ENCODE peak calls at places on chromosomes 5 and 9, in eight cellular contexts. V is GM23338, Y is B cell, K is AG10803, T is RWPE1, U is AG09309, I is psoas muscle, P is BE2C. L is an unnamed sample.

GRCh38 chr9:134724231-134724911 is 82.8 kb downstream of the COL5A1 start:
- DNase-seq in V (no peak), Y (no peak), K (peak), T (no peak), U (no peak), I (peak), P (peak), L (no peak)

GRCh38 chr5:143168171-143168681 is 235.3 kb downstream of the NR3C1 start:
- DNase-seq in V (no peak), Y (no peak), K (peak), T (no peak), U (peak), I (no peak), P (no peak), L (no peak)

GRCh38 chr5:114070093-114070722 is 291.7 kb upstream of the KCNN2 start:
- DNase-seq in V (no peak), Y (no peak), K (no peak), T (no peak), U (no peak), I (no peak), P (no peak), L (no peak)

GRCh38 chr9:124478014-124478753 is 27.9 kb downstream of the ADGRD2 start:
- DNase-seq in V (peak), Y (no peak), K (no peak), T (no peak), U (no peak), I (no peak), P (peak), L (no peak)

GRCh38 chr5:72166070-72166979 is 59.0 kb downstream of the MAP1B start:
- DNase-seq in V (peak), Y (no peak), K (peak), T (peak), U (no peak), I (peak), P (peak), L (peak)

GRCh38 chr5:158637039-158637438 is 462.7 kb downstream of the EBF1 start:
- DNase-seq in V (no peak), Y (no peak), K (no peak), T (no peak), U (no peak), I (no peak), P (no peak), L (no peak)

GRCh38 chr5:121660142-121660541 is 191.5 kb upstream of the FTMT start:
- DNase-seq in V (peak), Y (no peak), K (no peak), T (no peak), U (no peak), I (no peak), P (no peak), L (no peak)

GRCh38 chr9:4689687-4690104 is 10.3 kb downstream of the CDC37L1 start:
- DNase-seq in V (no peak), Y (no peak), K (peak), T (no peak), U (no peak), I (no peak), P (no peak), L (no peak)

GRCh38 chr5:150587830-150588494 is 52.5 kb upstream of the SYNPO start:
- DNase-seq in V (no peak), Y (no peak), K (peak), T (peak), U (no peak), I (no peak), P (no peak), L (peak)

GRCh38 chr9:80552931-80553330 is 981.2 kb downstream of the TLE4 start:
- DNase-seq in V (peak), Y (no peak), K (no peak), T (no peak), U (no peak), I (no peak), P (peak), L (no peak)

GRCh38 chr5:6328173-6328572 is 50.2 kb downstream of the MED10 start:
- DNase-seq in V (peak), Y (no peak), K (peak), T (peak), U (no peak), I (no peak), P (no peak), L (no peak)

GRCh38 chr5:179325296-179326031 is 19.8 kb downstream of the ADAMTS2 start:
- DNase-seq in V (no peak), Y (no peak), K (no peak), T (no peak), U (no peak), I (peak), P (no peak), L (no peak)

GRCh38 chr9:130062750-130063149 is 9.0 kb downstream of the GPR107 start:
- DNase-seq in V (no peak), Y (no peak), K (no peak), T (no peak), U (no peak), I (no peak), P (no peak), L (no peak)

GRCh38 chr9:89637787-89638186 is 33.0 kb downstream of the GADD45G start:
- DNase-seq in V (no peak), Y (no peak), K (no peak), T (peak), U (no peak), I (no peak), P (no peak), L (no peak)

GRCh38 chr5:38401145-38401544 is 142.8 kb downstream of the EGFLAM start:
- DNase-seq in V (no peak), Y (no peak), K (no peak), T (no peak), U (no peak), I (no peak), P (no peak), L (no peak)

GRCh38 chr5:34007116-34007674 is 655 bp downstream of the AMACR start:
- DNase-seq in V (peak), Y (no peak), K (no peak), T (peak), U (no peak), I (no peak), P (no peak), L (no peak)

GRCh38 chr5:81971086-81971693 is 633 bp upstream of the ATG10 start:
- DNase-seq in V (peak), Y (no peak), K (no peak), T (peak), U (no peak), I (no peak), P (peak), L (no peak)

GRCh38 chr9:125066839-125067619 is 76.3 kb downstream of the SCAI start:
- DNase-seq in V (no peak), Y (no peak), K (peak), T (no peak), U (no peak), I (no peak), P (no peak), L (no peak)

GRCh38 chr9:105281926-105282325 is 37.5 kb downstream of the SLC44A1 start:
- DNase-seq in V (no peak), Y (no peak), K (no peak), T (peak), U (no peak), I (no peak), P (no peak), L (no peak)

GRCh38 chr9:122168356-122168755 is 8.6 kb downstream of the MORN5 start:
- DNase-seq in V (no peak), Y (no peak), K (peak), T (no peak), U (no peak), I (no peak), P (no peak), L (no peak)

GRCh38 chr5:81750308-81751008 is 439 bp downstream of the SSBP2 start:
- DNase-seq in V (peak), Y (no peak), K (no peak), T (peak), U (no peak), I (no peak), P (peak), L (no peak)

GRCh38 chr9:137492464-137493162 is 33.5 kb upstream of the NSMF start:
- DNase-seq in V (peak), Y (no peak), K (no peak), T (peak), U (no peak), I (no peak), P (peak), L (no peak)

GRCh38 chr5:78253201-78253600 is 41.3 kb downstream of the AP3B1 start:
- DNase-seq in V (no peak), Y (no peak), K (peak), T (no peak), U (no peak), I (no peak), P (no peak), L (no peak)

GRCh38 chr9:86098793-86099694 is at the start of gene GOLM1:
- DNase-seq in V (peak), Y (no peak), K (peak), T (peak), U (no peak), I (peak), P (peak), L (no peak)

GRCh38 chr5:9288234-9288633 is 257.6 kb downstream of the SEMA5A start:
- DNase-seq in V (peak), Y (no peak), K (no peak), T (no peak), U (no peak), I (no peak), P (no peak), L (no peak)

GRCh38 chr9:123399803-123400378 is 43.9 kb downstream of the CRB2 start:
- DNase-seq in V (peak), Y (no peak), K (no peak), T (no peak), U (no peak), I (no peak), P (peak), L (no peak)

GRCh38 chr5:1471240-1471853 is 26.1 kb upstream of the SLC6A3 start:
- DNase-seq in V (no peak), Y (no peak), K (no peak), T (no peak), U (no peak), I (no peak), P (peak), L (no peak)

GRCh38 chr9:80090317-80090716 is 518.6 kb downstream of the TLE4 start:
- DNase-seq in V (no peak), Y (no peak), K (no peak), T (no peak), U (no peak), I (no peak), P (no peak), L (no peak)

GRCh38 chr9:77770340-77770739 is 122.2 kb upstream of the GNA14 start:
- DNase-seq in V (no peak), Y (no peak), K (no peak), T (no peak), U (peak), I (no peak), P (no peak), L (no peak)

GRCh38 chr9:75429531-75430454 is 341.5 kb downstream of the OSTF1 start:
- DNase-seq in V (no peak), Y (no peak), K (no peak), T (no peak), U (no peak), I (no peak), P (no peak), L (no peak)

GRCh38 chr9:137178939-137179630 is 7.2 kb upstream of the TMEM210 start:
- DNase-seq in V (no peak), Y (no peak), K (no peak), T (no peak), U (no peak), I (no peak), P (no peak), L (no peak)

GRCh38 chr5:77650686-77651085 is 12.2 kb upstream of the OTP start:
- DNase-seq in V (no peak), Y (no peak), K (no peak), T (no peak), U (no peak), I (no peak), P (no peak), L (no peak)

GRCh38 chr5:92945630-92946097 is 635.4 kb downstream of the NR2F1-AS1 start:
- DNase-seq in V (no peak), Y (no peak), K (peak), T (no peak), U (no peak), I (no peak), P (no peak), L (peak)

GRCh38 chr9:131297903-131298302 is 8.4 kb downstream of the PLPP7 start:
- DNase-seq in V (no peak), Y (no peak), K (no peak), T (no peak), U (peak), I (no peak), P (no peak), L (no peak)

GRCh38 chr5:143432658-143433239 is 29.3 kb upstream of the NR3C1 start:
- DNase-seq in V (no peak), Y (no peak), K (no peak), T (no peak), U (no peak), I (no peak), P (no peak), L (no peak)

GRCh38 chr5:159215886-159216285 is 6.5 kb upstream of the RNF145 start:
- DNase-seq in V (no peak), Y (no peak), K (no peak), T (no peak), U (no peak), I (no peak), P (no peak), L (no peak)

DNA sequence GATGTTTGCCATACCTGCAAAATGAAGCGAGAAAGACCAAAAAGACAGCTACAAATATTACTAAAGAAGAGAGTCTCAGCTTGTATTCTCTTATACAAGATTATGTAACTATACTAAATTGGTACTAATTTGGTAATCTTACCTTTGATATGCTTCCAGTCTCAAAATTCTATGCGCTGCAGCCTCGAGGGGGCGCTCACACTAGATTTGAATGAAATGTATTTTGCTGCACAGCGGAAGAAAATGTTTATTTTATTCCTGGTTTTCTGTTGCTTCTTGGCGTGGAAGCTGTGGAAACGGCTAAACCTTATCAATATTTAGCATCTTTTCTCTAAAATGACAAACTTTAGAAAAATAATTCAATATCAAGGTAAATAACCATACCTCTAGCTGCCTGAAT is 267.0 kb upstream of the NUDT12 start:
- DNase-seq in V (peak), Y (no peak), K (no peak), T (no peak), U (no peak), I (no peak), P (no peak), L (no peak)
- TF ChIP-seq CTCF in V (peak), Y (no peak), K (peak), T (no peak), U (peak), I (no peak), P (peak), L (peak)

GRCh38 chr9:133360400-133361393 is 4.3 kb downstream of the SURF2 start:
- DNase-seq in V (no peak), Y (no peak), K (no peak), T (no peak), U (no peak), I (no peak), P (no peak), L (no peak)

GRCh38 chr9:133362359-133363044 is 6.2 kb downstream of the SURF2 start:
- DNase-seq in V (no peak), Y (no peak), K (no peak), T (no peak), U (no peak), I (no peak), P (no peak), L (no peak)

GRCh38 chr9:133357656-133358055 is 1.3 kb downstream of the SURF2 start:
- DNase-seq in V (no peak), Y (no peak), K (no peak), T (no peak), U (no peak), I (no peak), P (no peak), L (no peak)

GRCh38 chr9:133361507-133362092 is 5.2 kb downstream of the SURF2 start:
- DNase-seq in V (no peak), Y (no peak), K (no peak), T (no peak), U (no peak), I (no peak), P (no peak), L (no peak)

GRCh38 chr9:133359420-133360175 is 3.2 kb downstream of the SURF2 start:
- DNase-seq in V (peak), Y (no peak), K (no peak), T (no peak), U (no peak), I (no peak), P (peak), L (no peak)
- TF ChIP-seq CTCF in V (peak), Y (no peak), K (peak), T (no peak), U (peak), I (peak), P (peak), L (peak)

DNA sequence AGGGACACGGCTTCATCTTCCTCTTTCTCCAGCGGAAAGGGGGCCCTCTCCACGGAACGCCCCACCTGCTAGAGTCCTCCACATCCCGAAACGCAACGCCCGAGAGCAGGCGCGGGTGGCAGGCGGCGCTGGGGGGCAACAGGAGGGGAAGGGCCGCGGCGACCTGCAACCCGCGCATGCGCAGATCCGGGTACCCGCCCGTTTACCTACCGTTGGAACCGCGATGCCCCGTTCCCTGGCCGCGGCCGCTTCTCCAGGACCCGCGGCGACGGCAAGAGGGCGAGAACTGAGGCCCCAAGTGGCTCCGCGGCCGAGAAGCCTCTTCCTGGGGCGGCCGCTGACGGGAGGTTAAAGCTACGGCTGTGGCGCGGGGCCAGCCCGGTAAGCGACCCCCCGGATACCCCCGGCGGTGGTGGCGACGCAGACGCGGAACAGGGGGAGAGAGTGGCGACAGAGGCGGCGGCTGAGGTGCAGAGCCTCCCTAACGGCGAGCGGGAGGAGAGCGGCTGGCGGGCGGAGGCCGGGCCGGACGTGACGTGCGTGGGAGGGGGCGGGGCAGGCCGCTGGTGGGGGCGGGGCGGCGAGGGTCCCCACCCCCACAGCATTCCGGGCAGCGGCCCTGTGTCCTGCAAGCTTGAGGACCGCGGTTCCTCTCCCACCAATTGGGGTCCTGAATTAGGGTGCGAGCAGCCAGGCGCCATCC is at the start of gene FAM13B:
- DNase-seq in V (peak), Y (peak), K (peak), T (peak), U (no peak), I (peak), P (peak), L (no peak)
- TF ChIP-seq CTCF in V (no peak), Y (no peak), K (no peak), T (no peak), U (no peak), I (no peak), P (no peak), L (no peak)

GRCh38 chr5:170632266-170632984 is 128.6 kb downstream of the KCNIP1 start:
- DNase-seq in V (peak), Y (no peak), K (no peak), T (no peak), U (no peak), I (no peak), P (no peak), L (no peak)
- TF ChIP-seq CTCF in V (peak), Y (no peak), K (no peak), T (no peak), U (no peak), I (no peak), P (no peak), L (peak)

GRCh38 chr5:154858251-154858971 is at the start of gene CNOT8:
- DNase-seq in V (peak), Y (peak), K (peak), T (peak), U (peak), I (peak), P (peak), L (peak)

GRCh38 chr5:154858972-154859950 is 834 bp downstream of the CNOT8 start:
- DNase-seq in V (no peak), Y (peak), K (no peak), T (no peak), U (no peak), I (no peak), P (no peak), L (no peak)

GRCh38 chr5:154860123-154860522 is 1.7 kb downstream of the CNOT8 start:
- DNase-seq in V (peak), Y (no peak), K (peak), T (no peak), U (peak), I (peak), P (no peak), L (no peak)

GRCh38 chr5:154857091-154857533 is 1.3 kb upstream of the CNOT8 start:
- DNase-seq in V (peak), Y (no peak), K (no peak), T (peak), U (no peak), I (peak), P (no peak), L (no peak)

GRCh38 chr5:154857534-154858250 is 735 bp upstream of the CNOT8 start:
- DNase-seq in V (peak), Y (peak), K (peak), T (peak), U (peak), I (peak), P (peak), L (peak)
- TF ChIP-seq CTCF in V (no peak), Y (no peak), K (peak), T (no peak), U (no peak), I (peak), P (peak), L (no peak)

L was measured in astrocyte of the cerebellum.